ENCODE peak calls at places on chromosomes 16 and 17, in seven cellular contexts. D, Y, T, L, S, B and C are unnamed samples.

GRCh38 chr17:50946891-50947843 is 81.0 kb upstream of the TOB1 start:
- DNase-seq in D (no peak), B (peak; percentile 66), Y (no peak), S (peak; percentile 62), L (no peak), T (no peak), C (no peak)

GRCh38 chr16:85483424-85483823 is 129.7 kb upstream of the GSE1 start:
- DNase-seq in B (no peak), D (peak; percentile 82), L (no peak), T (no peak), S (no peak), Y (no peak), C (no peak)

GRCh38 chr16:68800257-68800875 is 43.0 kb upstream of the TANGO6 start:
- DNase-seq in L (peak; percentile 58), B (no peak), D (no peak), T (no peak), S (peak; percentile 77), Y (peak; percentile 66), C (peak; percentile 71)

GRCh38 chr17:36048061-36048460 is 16.0 kb upstream of the CCL18 start:
- DNase-seq in L (no peak), D (no peak), B (no peak), Y (no peak), T (no peak), S (no peak), C (no peak)

GRCh38 chr17:74742153-74742515 is 5.1 kb downstream of the RAB37 start:
- DNase-seq in B (no peak), L (no peak), S (no peak), D (no peak), T (no peak), Y (no peak), C (no peak)

GRCh38 chr17:39634384-39634871 is 2.5 kb upstream of the STARD3 start:
- DNase-seq in Y (no peak), B (no peak), S (peak; percentile 68), D (no peak), L (no peak), T (no peak), C (peak; percentile 74)

GRCh38 chr17:17422641-17423040 is 54.2 kb upstream of the MED9 start:
- DNase-seq in D (no peak), B (peak; percentile 48), Y (no peak), L (no peak), T (no peak), S (no peak), C (no peak)

GRCh38 chr17:29546834-29547233 is 20.0 kb downstream of the ABHD15 start:
- DNase-seq in D (no peak), T (no peak), Y (no peak), L (no peak), B (no peak), S (no peak), C (no peak)

GRCh38 chr17:75950850-75951554 is 10.2 kb upstream of the FBF1 start:
- DNase-seq in T (no peak), B (no peak), L (no peak), Y (no peak), S (no peak), D (no peak), C (no peak)

GRCh38 chr17:76988796-76989195 is 120.6 kb downstream of the MGAT5B start:
- DNase-seq in D (no peak), S (no peak), Y (no peak), B (no peak), T (no peak), L (no peak), C (no peak)

GRCh38 chr17:410674-411401 is 58.2 kb upstream of the RPH3AL start:
- DNase-seq in T (no peak), B (peak; percentile 72), Y (no peak), L (no peak), D (no peak), S (peak; percentile 42), C (peak; percentile 48)

GRCh38 chr16:30377050-30377811 is 2.6 kb downstream of the MYL11 start:
- DNase-seq in S (no peak), T (no peak), Y (no peak), B (no peak), L (no peak), D (no peak), C (no peak)

GRCh38 chr16:69386596-69386995 is 789 bp upstream of the TERF2 start:
- DNase-seq in Y (no peak), L (no peak), S (no peak), D (no peak), B (no peak), T (no peak), C (no peak)

GRCh38 chr16:19071811-19072777 is 4.7 kb downstream of the COQ7 start:
- DNase-seq in L (peak; percentile 30), D (no peak), B (peak; percentile 69), Y (peak; percentile 70), S (peak; percentile 77), T (no peak), C (peak; percentile 58)

GRCh38 chr16:77790964-77791363 is 2.6 kb downstream of the VAT1L start:
- DNase-seq in L (no peak), S (no peak), T (no peak), B (no peak), D (no peak), Y (no peak), C (no peak)

GRCh38 chr17:76524598-76525512 is 12.7 kb downstream of the CYGB start:
- DNase-seq in D (no peak), Y (peak; percentile 84), S (peak; percentile 61), T (no peak), B (no peak), L (no peak), C (no peak)

GRCh38 chr17:9472541-9472940 is 103.1 kb downstream of the STX8 start:
- DNase-seq in S (no peak), D (no peak), B (no peak), T (no peak), L (peak; percentile 27), Y (no peak), C (no peak)

GRCh38 chr17:16920628-16921020 is 51.3 kb downstream of the TNFRSF13B start:
- DNase-seq in L (no peak), D (no peak), B (no peak), T (no peak), Y (no peak), S (no peak), C (no peak)

GRCh38 chr17:78117027-78117981 is 11.3 kb downstream of the TMC6 start:
- DNase-seq in S (no peak), B (peak; percentile 65), Y (peak; percentile 60), D (peak; percentile 88), L (no peak), T (no peak), C (peak; percentile 92)

GRCh38 chr16:24700549-24701392 is 28.7 kb upstream of the TNRC6A start:
- DNase-seq in L (peak; percentile 95), Y (peak; percentile 46), S (peak; percentile 94), T (peak; percentile 96), B (peak; percentile 76), D (no peak), C (peak; percentile 28)

GRCh38 chr17:67931227-67931626 is 65.0 kb downstream of the C17orf58 start:
- DNase-seq in B (no peak), L (no peak), S (no peak), Y (no peak), D (no peak), T (no peak), C (no peak)

GRCh38 chr17:2704890-2705248 is 6.7 kb downstream of the CLUH start:
- DNase-seq in Y (no peak), S (no peak), D (no peak), T (no peak), B (peak; percentile 43), L (no peak), C (no peak)

DNA sequence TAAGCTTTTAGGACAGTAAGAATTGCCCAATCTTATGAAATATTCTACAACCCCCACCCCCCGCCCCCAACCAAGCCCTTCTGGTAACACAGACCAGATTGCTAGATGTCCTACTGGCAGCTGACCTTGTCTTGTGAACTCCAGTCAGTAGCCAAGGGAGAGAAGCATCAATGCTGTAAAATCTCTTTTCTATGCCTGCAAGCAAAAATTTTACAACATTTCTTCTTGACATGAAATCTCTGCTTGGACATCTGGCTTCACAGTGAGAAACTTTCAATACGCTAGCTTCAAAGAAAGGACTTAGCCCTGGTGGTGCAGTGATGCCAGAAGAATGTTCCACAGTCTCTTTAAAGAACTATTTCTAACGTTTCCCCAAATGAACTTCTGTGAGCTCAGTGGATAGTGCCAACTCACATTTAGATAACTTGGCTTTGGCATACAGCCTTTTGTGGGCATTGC is 169.3 kb upstream of the AXIN2 start:
- DNase-seq in B (peak; percentile 69), D (no peak), L (no peak), T (no peak), Y (no peak), S (no peak), C (no peak)
- TF ChIP-seq EP300 in B (no peak), D (no peak), L (no peak), T (no peak), Y (no peak), S (no peak), C (no peak)

GRCh38 chr16:8720080-8720966 is 45.9 kb downstream of the ABAT start:
- DNase-seq in S (no peak), T (no peak), B (no peak), D (no peak), Y (no peak), L (no peak), C (peak; percentile 80)
- TF ChIP-seq EP300 in S (no peak), T (no peak), B (no peak), D (no peak), Y (no peak), L (no peak), C (no peak)

GRCh38 chr17:15744885-15745284 is 12.8 kb downstream of the TBC1D26 start:
- DNase-seq in S (no peak), Y (no peak), B (no peak), D (no peak), L (no peak), T (no peak), C (peak; percentile 51)
- TF ChIP-seq EP300 in S (no peak), Y (no peak), B (no peak), D (no peak), L (no peak), T (no peak), C (no peak)

DNA sequence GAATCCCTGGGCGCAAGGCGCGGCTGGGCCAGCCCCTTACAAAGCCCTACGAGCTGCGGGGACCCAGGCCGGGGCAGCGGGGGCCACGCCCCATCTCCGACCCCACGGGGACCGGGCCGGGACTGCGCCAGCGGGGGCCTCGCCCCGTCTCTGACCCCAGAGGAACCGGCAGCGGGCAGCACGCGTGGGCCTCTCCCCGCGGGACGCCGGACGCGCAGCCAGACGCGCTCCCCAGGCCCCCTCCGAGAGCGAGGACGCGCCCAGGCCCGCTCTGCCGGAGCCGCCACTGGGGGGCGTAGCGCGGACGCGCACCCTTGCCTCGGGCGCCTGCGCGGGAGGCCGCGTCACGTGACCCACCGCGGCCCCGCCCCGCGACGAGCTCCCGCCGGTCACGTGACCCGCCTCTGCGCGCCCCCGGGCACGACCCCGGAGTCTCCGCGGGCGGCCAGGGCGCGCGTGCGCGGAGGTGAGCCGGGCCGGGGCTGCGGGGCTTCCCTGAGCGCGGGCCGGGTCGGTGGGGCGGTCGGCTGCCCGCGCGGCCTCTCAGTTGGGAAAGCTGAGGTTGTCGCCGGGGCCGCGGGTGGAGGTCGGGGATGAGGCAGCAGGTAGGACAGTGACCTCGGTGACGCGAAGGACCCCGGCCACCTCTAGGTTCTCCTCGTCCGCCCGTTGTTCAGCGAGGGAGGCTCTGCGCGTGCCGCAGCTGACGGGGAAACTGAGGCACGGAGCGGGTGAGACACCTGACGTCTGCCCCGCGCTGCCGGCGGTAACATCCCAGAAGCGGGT is at the start of gene GAA:
- DNase-seq in B (peak; percentile 88), D (peak; percentile 98), T (no peak), S (peak; percentile 84), Y (peak; percentile 87), L (peak; percentile 70), C (peak; percentile 100)
- TF ChIP-seq EP300 in B (no peak), D (no peak), T (no peak), S (no peak), Y (no peak), L (peak; percentile 44), C (no peak)

GRCh38 chr16:57256601-57257395 is 11.7 kb downstream of the ARL2BP start:
- DNase-seq in S (no peak), B (no peak), Y (peak; percentile 18), D (peak; percentile 56), L (no peak), T (no peak), C (no peak)
- TF ChIP-seq EP300 in S (no peak), B (no peak), Y (no peak), D (no peak), L (no peak), T (no peak), C (no peak)